ENCODE peak calls at places on chromosomes 11 and 22, in nine cellular contexts. I, O, T, F, K, R, V, Z and P are unnamed samples.
A peak's percentile ranks its signal among the peaks of the same experiment; 100 is the strongest.

GRCh38 chr11:26621147-26621546 is 49.1 kb upstream of the MUC15 start:
- DNase-seq in I (peak; percentile 50), O (no peak), T (no peak), F (peak; percentile 53), K (no peak), R (peak; percentile 52), V (no peak), Z (no peak), P (no peak)

GRCh38 chr11:5514841-5515240 is 1.7 kb downstream of the UBQLNL start:
- DNase-seq in I (no peak), O (no peak), T (no peak), F (no peak), K (no peak), R (no peak), V (no peak), Z (no peak), P (no peak)

GRCh38 chr11:10265936-10266335 is 28.1 kb downstream of the SBF2 start:
- DNase-seq in I (no peak), O (no peak), T (no peak), F (no peak), K (no peak), R (peak; percentile 37), V (no peak), Z (no peak), P (no peak)

GRCh38 chr11:106917973-106918372 is 100.3 kb downstream of the GUCY1A2 start:
- DNase-seq in I (peak; percentile 13), O (no peak), T (peak; percentile 77), F (no peak), K (no peak), R (peak; percentile 0), V (peak; percentile 27), Z (no peak), P (peak; percentile 40)

GRCh38 chr11:1929621-1930447 is 10.3 kb downstream of the TNNT3 start:
- DNase-seq in I (no peak), O (no peak), T (no peak), F (no peak), K (no peak), R (no peak), V (no peak), Z (no peak), P (no peak)

GRCh38 chr11:42243370-42243769 is 783.9 kb upstream of the LRRC4C start:
- DNase-seq in I (no peak), O (no peak), T (peak; percentile 54), F (no peak), K (no peak), R (no peak), V (no peak), Z (no peak), P (no peak)

GRCh38 chr11:66373261-66373660 is 1.7 kb upstream of the SLC29A2 start:
- DNase-seq in I (no peak), O (no peak), T (no peak), F (no peak), K (no peak), R (no peak), V (no peak), Z (peak; percentile 24), P (peak; percentile 52)

GRCh38 chr11:132959663-132960062 is 572.6 kb downstream of the OPCML start:
- DNase-seq in I (no peak), O (no peak), T (no peak), F (no peak), K (no peak), R (no peak), V (no peak), Z (no peak), P (no peak)

GRCh38 chr11:2769779-2770555 is 70.2 kb upstream of the KCNQ1OT1 start:
- DNase-seq in I (no peak), O (no peak), T (peak; percentile 20), F (no peak), K (peak; percentile 15), R (no peak), V (no peak), Z (no peak), P (peak; percentile 3)

GRCh38 chr11:8282621-8283509 is 19.2 kb upstream of the LMO1 start:
- DNase-seq in I (no peak), O (no peak), T (peak; percentile 77), F (no peak), K (no peak), R (no peak), V (peak; percentile 28), Z (no peak), P (peak; percentile 89)
- H3K4me3 ChIP-seq in I (no peak overlapping the region), O (peak overlapping the region; percentile 12), T (peak overlapping the region; percentile 64), F (no peak overlapping the region), K (no peak overlapping the region), R (no peak overlapping the region), V (peak overlapping the region; percentile 38), Z (peak overlapping the region; percentile 41), P (peak overlapping the region; percentile 49)

GRCh38 chr22:35116817-35117216 is 50.9 kb downstream of the ISX start:
- DNase-seq in I (no peak), O (no peak), T (no peak), F (no peak), K (peak; percentile 59), R (no peak), V (no peak), Z (no peak), P (no peak)
- TF ChIP-seq CTCF in I (no peak), O (no peak), T (peak; percentile 50), F (no peak), K (no peak), R (no peak), V (no peak), Z (no peak), P (peak; percentile 36)

DNA sequence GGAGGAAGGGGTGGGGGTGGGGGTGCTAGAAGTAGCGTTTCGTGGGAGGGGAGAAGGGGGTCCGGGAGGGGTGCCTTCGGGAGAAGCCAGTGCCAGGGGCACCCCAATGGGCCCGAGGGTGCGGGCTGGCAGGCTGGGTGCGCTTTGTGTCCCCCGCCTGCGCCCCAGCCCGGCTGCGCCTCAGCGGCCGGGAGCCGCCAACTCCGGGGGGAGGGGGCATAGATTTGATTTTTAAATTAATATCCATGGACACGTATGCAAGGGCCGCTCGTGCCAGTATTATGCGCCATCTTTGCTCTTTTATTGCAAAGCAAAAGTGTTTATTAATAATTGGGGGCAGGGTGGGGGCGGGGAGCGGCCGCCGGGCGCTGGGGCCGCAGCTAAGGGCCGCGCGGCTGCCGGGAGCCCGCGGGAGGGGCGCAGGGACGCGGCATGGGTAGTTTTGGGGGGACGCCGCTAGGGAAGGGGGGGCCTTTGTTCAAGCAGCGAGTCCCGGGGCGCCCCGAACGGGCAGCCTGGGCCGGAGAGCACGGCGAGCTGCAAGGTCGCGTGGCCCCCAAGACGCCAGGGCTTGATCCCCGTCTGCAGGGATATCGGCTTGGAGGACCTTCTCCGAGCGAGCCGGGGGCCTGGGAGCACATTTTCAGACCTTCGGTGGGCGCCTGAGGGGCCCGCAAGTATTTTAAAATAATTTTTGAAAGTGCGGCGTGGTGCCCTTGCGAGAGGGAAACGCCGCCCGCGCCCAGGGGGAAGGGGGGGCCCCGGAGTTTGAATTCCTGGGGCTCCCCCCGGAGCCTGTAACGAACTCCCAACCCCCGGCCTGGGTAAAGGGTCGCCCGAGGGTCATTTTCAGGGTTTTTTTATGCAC is 959 bp downstream of the CCND1 start:
- DNase-seq in I (peak; percentile 33), O (no peak), T (peak; percentile 55), F (no peak), K (peak; percentile 26), R (no peak), V (no peak), Z (no peak), P (no peak)
- H3K4me3 ChIP-seq in I (peak overlapping the region; percentile 88), O (peak overlapping the region; percentile 89), T (peak overlapping the region; percentile 81), F (peak overlapping the region; percentile 73), K (peak overlapping the region; percentile 86), R (peak overlapping the region; percentile 98), V (peak overlapping the region; percentile 95), Z (peak overlapping the region; percentile 84), P (peak overlapping the region; percentile 15)

GRCh38 chr22:29842740-29843139 is 4.7 kb upstream of the ASCC2 start:
- DNase-seq in I (peak; percentile 91), O (peak; percentile 33), T (no peak), F (peak; percentile 58), K (no peak), R (peak; percentile 91), V (no peak), Z (no peak), P (no peak)
- TF ChIP-seq CTCF in I (no peak), O (no peak), T (no peak), F (no peak), K (no peak), R (no peak), V (no peak), Z (no peak), P (no peak)

DNA sequence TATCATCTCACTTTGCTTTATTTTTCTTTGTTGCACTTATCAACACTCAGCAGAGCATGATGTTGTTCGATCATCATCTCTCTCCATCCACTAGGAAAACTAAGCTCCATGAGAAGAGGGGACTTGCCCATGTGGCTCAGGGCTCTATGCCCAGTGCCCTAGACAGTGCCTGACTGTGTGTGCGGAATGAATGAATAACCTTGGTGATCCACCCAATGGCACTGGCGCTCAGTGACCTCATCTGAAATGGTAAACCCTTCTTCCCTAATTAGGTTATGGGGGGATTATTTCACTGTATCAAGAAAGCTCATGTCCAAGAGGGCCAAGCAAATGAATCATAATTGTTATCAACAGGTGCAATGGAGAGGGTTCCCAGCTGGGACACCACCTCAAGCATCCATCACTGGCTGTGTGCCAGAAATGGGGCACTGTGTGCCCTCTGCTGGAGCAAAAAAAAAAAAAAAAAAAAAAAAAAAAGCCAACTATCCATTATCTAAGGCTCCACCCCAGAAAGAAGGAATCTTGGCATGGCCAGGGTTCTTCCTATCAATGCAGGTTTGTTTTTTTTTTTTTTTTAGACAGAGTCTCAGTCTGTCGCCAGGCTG is 172.6 kb downstream of the LARGE1 start:
- DNase-seq in I (no peak), O (no peak), T (no peak), F (no peak), K (peak; percentile 41), R (no peak), V (no peak), Z (no peak), P (no peak)
- H3K4me3 ChIP-seq in I (no peak overlapping the region), O (no peak overlapping the region), T (no peak overlapping the region), F (no peak overlapping the region), K (no peak overlapping the region), R (no peak overlapping the region), V (no peak overlapping the region), Z (no peak overlapping the region), P (no peak overlapping the region)

GRCh38 chr11:64381350-64381749 is 22.4 kb downstream of the RPS6KA4 start:
- DNase-seq in I (no peak), O (no peak), T (no peak), F (no peak), K (no peak), R (no peak), V (no peak), Z (no peak), P (no peak)
- TF ChIP-seq CTCF in I (no peak), O (no peak), T (peak; percentile 22), F (no peak), K (no peak), R (no peak), V (no peak), Z (no peak), P (peak; percentile 4)